ENCODE peak calls at places on chromosome 10, in four cellular contexts. T is stimulated activated CD4-positive, alpha-beta T cell treated with anti-CD3 and anti-CD28 coated beads, Interleukin-4, amount 100 ng/mL, for 48 hours; L is T-helper 1 cell; B is hypothalamus. D is an unnamed sample.

GRCh38 chr10:80487791-80488538 is 33.9 kb downstream of the TSPAN14 start:
- DNase-seq in L (peak), B (no peak), T (no peak), D (no peak)

GRCh38 chr10:91046891-91047290 is 126.0 kb upstream of the ANKRD1 start:
- DNase-seq in L (no peak), T (no peak), B (no peak), D (no peak)

GRCh38 chr10:127500098-127500497 is 49.0 kb upstream of the NPS start:
- DNase-seq in T (no peak), L (no peak), B (no peak), D (no peak)

GRCh38 chr10:60444494-60445064 is 54.9 kb upstream of the ANK3 start:
- DNase-seq in T (no peak), B (no peak), L (no peak), D (no peak)

GRCh38 chr10:119538632-119539358 is 3.7 kb downstream of the RGS10 start:
- DNase-seq in T (no peak), L (peak), B (no peak), D (no peak)

GRCh38 chr10:112689327-112689726 is 242.3 kb downstream of the VTI1A start:
- DNase-seq in T (no peak), B (no peak), L (no peak), D (no peak)

GRCh38 chr10:75208177-75208576 is 2.4 kb upstream of the VDAC2 start:
- DNase-seq in T (no peak), L (no peak), B (no peak), D (peak)

GRCh38 chr10:101065479-101066145 is 3.8 kb downstream of the KAZALD1 start:
- DNase-seq in T (no peak), B (no peak), L (no peak), D (no peak)

GRCh38 chr10:34464000-34464399 is 351.1 kb downstream of the PARD3 start:
- DNase-seq in T (no peak), B (no peak), L (no peak), D (no peak)

GRCh38 chr10:34539533-34540315 is 275.4 kb downstream of the PARD3 start:
- DNase-seq in L (peak), T (no peak), B (no peak), D (no peak)

GRCh38 chr10:3780056-3780765 is 4.8 kb downstream of the KLF6 start:
- DNase-seq in B (no peak), L (no peak), T (no peak), D (no peak)

GRCh38 chr10:71266147-71266917 is 52.7 kb upstream of the SLC29A3 start:
- DNase-seq in B (no peak), T (no peak), L (no peak), D (no peak)

GRCh38 chr10:88640186-88640585 is 24.1 kb upstream of the LIPF start:
- DNase-seq in T (no peak), L (no peak), B (no peak), D (no peak)

GRCh38 chr10:77455538-77455937 is 182.1 kb downstream of the KCNMA1 start:
- DNase-seq in T (no peak), L (no peak), B (no peak), D (no peak)

D was measured in keratinocyte.